ENCODE peak calls at places on chromosomes 3 and 15, in five cellular contexts. P, C, X, N and M are unnamed samples. For H3K4me1, the result is how much of the 10 kb centered on the place peaks cover.

GRCh38 chr15:27844018-27844666 is 255.0 kb downstream of the OCA2 start:
- DNase-seq in P (no peak), C (peak), X (no peak), N (peak), M (no peak)

GRCh38 chr15:99143655-99144610 is 39.1 kb downstream of the SYNM start:
- DNase-seq in P (peak), C (peak), X (no peak), N (no peak), M (no peak)

GRCh38 chr3:124217542-124217941 is 225.6 kb upstream of the ROPN1 start:
- DNase-seq in P (peak), C (no peak), X (peak), N (peak), M (no peak)

GRCh38 chr3:38421679-38422336 is 31.9 kb upstream of the ACVR2B start:
- DNase-seq in P (no peak), C (no peak), X (no peak), N (no peak), M (no peak)

GRCh38 chr3:115855911-115856310 is 232.6 kb downstream of the GAP43 start:
- DNase-seq in P (no peak), C (no peak), X (no peak), N (no peak), M (no peak)

GRCh38 chr3:70824078-70824477 is 511.6 kb upstream of the MDFIC2 start:
- DNase-seq in P (no peak), C (no peak), X (no peak), N (no peak), M (no peak)

GRCh38 chr3:143974877-143975238 is 3.2 kb downstream of the DIPK2A start:
- DNase-seq in P (no peak), C (no peak), X (no peak), N (no peak), M (no peak)

GRCh38 chr3:170563712-170564423 is 22.0 kb downstream of the SLC7A14 start:
- DNase-seq in P (no peak), C (no peak), X (no peak), N (no peak), M (no peak)

GRCh38 chr3:159266779-159267178 is 464.9 kb downstream of the MFSD1 start:
- DNase-seq in P (no peak), C (no peak), X (peak), N (no peak), M (no peak)

GRCh38 chr3:52119056-52119455 is 35.2 kb downstream of the POC1A start:
- DNase-seq in P (no peak), C (no peak), X (no peak), N (no peak), M (no peak)

GRCh38 chr3:105791919-105792786 is 76.7 kb downstream of the CBLB start:
- DNase-seq in P (peak), C (peak), X (no peak), N (no peak), M (no peak)

GRCh38 chr3:159740054-159740453 is 248.6 kb upstream of the IL12A start:
- DNase-seq in P (no peak), C (no peak), X (no peak), N (no peak), M (no peak)

GRCh38 chr3:16370872-16371740 is 106.1 kb downstream of the OXNAD1 start:
- DNase-seq in P (no peak), C (no peak), X (peak), N (no peak), M (no peak)

GRCh38 chr3:24494616-24495333 is at the start of gene THRB:
- DNase-seq in P (peak), C (peak), X (no peak), N (no peak), M (peak)

GRCh38 chr3:136667081-136667480 is 85.1 kb downstream of the STAG1 start:
- DNase-seq in P (no peak), C (no peak), X (no peak), N (no peak), M (no peak)

GRCh38 chr3:14847613-14848541 is 29.1 kb downstream of the FGD5 start:
- DNase-seq in P (no peak), C (no peak), X (peak), N (no peak), M (no peak)

GRCh38 chr3:148648685-148649352 is 48.9 kb upstream of the AGTR1 start:
- DNase-seq in P (no peak), C (no peak), X (no peak), N (no peak), M (no peak)

GRCh38 chr3:129387492-129387891 is 40.9 kb downstream of the EFCAB12 start:
- DNase-seq in P (no peak), C (no peak), X (no peak), N (no peak), M (no peak)
- H3K27ac ChIP-seq in P (no peak), C (no peak), X (no peak), N (no peak), M (no peak)

DNA sequence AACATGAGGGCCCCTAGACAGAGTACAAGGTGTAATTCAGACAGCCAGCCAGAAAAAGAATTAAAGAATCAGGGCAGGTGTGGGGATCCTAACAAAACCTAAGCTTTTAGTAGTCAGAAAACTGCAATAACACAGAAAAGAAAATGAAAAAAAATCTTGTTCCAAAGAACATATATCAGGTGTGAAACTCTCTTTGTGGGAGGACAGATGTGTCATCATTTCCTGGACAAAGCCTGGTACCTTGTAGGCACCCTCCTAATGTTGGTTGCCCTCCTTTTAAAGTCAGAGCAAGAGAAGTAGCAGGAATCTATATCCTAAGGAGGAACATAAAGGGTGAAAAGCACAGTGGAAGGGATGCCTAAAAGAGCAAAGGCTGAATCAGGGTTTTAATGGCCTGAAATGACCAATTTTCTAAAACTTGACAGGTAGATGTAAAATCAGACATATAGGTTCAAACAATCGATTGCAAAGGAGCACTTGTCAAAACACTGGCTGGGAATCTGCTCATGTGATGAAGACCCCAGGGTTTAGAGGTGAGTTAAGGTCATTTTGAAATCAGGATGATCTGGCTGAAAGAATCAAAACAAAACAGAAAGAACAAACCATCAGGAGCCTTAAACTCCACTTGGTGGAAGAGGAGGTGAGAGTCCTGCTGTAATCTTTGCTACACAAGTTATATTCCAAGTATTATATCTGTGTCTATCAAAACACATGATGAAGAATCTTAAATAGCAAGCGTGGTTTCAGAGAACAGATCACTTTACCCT is 54.9 kb downstream of the TGFBR2 start:
- DNase-seq in P (no peak), C (no peak), X (no peak), N (no peak), M (no peak)
- H3K4me1 ChIP-seq in P (under half), C (under half), X (half or more), N (half or more), M (under half)

DNA sequence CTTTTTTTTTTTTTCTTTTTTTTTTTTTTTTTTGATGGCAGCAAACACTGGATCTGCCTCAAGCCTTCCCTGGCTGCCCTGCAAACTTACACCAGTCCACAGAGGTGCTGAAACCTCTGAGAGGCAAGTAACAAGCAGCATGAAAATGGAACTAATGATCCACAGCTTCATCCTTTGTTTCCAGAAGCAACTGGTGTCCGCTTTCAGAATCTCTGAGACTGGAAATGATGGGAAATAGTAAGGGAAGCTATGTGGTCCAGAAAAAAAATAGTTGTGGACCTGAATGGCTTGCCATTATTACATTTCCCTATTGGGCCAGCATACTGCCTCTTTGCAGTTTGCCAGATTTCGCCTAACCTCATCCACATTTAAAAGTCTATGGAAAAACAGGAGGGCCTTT is 134.2 kb downstream of the TMCO5A start:
- DNase-seq in P (no peak), C (no peak), X (no peak), N (no peak), M (no peak)
- H3K27ac ChIP-seq in P (peak), C (peak), X (no peak), N (peak), M (peak)

DNA sequence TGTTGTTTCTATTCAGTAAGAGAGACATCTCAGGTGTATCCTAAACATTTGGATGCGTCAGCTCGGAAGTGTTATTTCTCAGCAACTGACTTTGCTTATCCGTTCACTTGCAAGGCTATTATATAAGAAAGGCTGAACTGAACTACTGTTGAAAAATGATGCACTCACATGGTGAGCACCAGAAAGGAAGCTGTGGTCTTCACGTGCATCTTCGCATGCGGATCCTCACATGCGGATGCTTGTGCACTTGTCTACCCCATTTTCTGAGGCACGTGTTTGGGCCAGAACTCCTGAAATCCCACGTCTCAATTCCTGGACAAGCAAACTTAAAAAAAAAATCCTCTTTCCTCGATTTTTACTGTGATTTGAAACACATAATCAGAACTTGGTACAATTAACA is 63.2 kb downstream of the PDZRN3 start:
- DNase-seq in P (no peak), C (no peak), X (no peak), N (no peak), M (no peak)
- H3K4me1 ChIP-seq in P (under half), C (under half), X (under half), N (under half), M (under half)

GRCh38 chr3:44237161-44237560 is 4.5 kb upstream of the TOPAZ1 start:
- DNase-seq in P (no peak), C (no peak), X (no peak), N (no peak), M (no peak)
- H3K27ac ChIP-seq in P (no peak), C (no peak), X (no peak), N (no peak), M (no peak)

GRCh38 chr15:66651198-66651597 is 50.8 kb upstream of the SMAD6 start:
- DNase-seq in P (no peak), C (no peak), X (no peak), N (no peak), M (no peak)

GRCh38 chr15:66651913-66652642 is 50.0 kb upstream of the SMAD6 start:
- DNase-seq in P (no peak), C (no peak), X (no peak), N (no peak), M (no peak)

GRCh38 chr15:66648588-66648987 is 53.4 kb upstream of the SMAD6 start:
- DNase-seq in P (no peak), C (no peak), X (no peak), N (no peak), M (no peak)

GRCh38 chr15:66649235-66649984 is 52.6 kb upstream of the SMAD6 start:
- DNase-seq in P (no peak), C (no peak), X (no peak), N (no peak), M (no peak)

DNA sequence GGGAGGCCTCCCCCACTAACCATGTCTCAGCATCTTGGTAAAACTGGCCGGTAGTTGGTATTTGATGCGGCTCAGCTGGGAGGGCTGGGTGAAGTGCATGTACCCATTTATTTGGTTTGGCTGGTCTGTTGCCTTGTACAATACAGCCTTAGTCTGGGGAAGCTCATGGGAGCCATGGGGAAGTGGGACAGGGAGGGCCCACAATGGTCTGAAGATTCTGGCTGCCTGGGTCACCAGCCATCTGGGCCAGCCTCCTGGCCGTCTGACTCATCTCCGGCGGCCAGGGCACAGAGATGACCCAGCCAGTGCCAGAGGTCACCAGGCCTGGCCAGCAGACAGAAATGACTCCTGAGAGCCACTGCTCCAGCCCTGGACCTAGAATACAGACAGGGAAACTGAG is 51.6 kb upstream of the SMAD6 start:
- DNase-seq in P (peak), C (peak), X (no peak), N (no peak), M (no peak)
- H3K4me1 ChIP-seq in P (under half), C (under half), X (under half), N (under half), M (under half)